ENCODE peak calls at places on chromosome 9, in six cellular contexts. K is K562, I is H1, D is GM12891, L is HepG2, P is GM12878. C is an unnamed sample.

GRCh38 chr9:12698293-12698692 is 5.1 kb downstream of the TYRP1 start:
- DNase-seq in I (no peak), L (no peak), P (no peak), K (no peak), D (no peak), C (no peak)

GRCh38 chr9:27564685-27565084 is 8.6 kb downstream of the C9orf72 start:
- DNase-seq in P (no peak), D (no peak), K (no peak), L (no peak), I (no peak), C (no peak)

GRCh38 chr9:23779220-23779619 is 46.8 kb downstream of the ELAVL2 start:
- DNase-seq in I (no peak), P (no peak), K (no peak), L (no peak), D (no peak), C (no peak)

GRCh38 chr9:132168347-132168746 is 6.5 kb downstream of the NTNG2 start:
- DNase-seq in P (no peak), K (no peak), L (no peak), I (no peak), D (no peak), C (no peak)

GRCh38 chr9:84642618-84643017 is 26.9 kb upstream of the NTRK2 start:
- DNase-seq in L (peak; percentile 14), P (no peak), D (no peak), I (no peak), K (no peak), C (no peak)

GRCh38 chr9:106423575-106423974 is 439.4 kb upstream of the ZNF462 start:
- DNase-seq in D (no peak), L (no peak), P (no peak), K (no peak), I (no peak), C (no peak)

GRCh38 chr9:126031116-126031515 is 283.9 kb downstream of the PBX3 start:
- DNase-seq in P (no peak), L (no peak), K (no peak), D (no peak), I (no peak), C (no peak)

GRCh38 chr9:126329476-126330275 is 3.0 kb downstream of the MVB12B start:
- DNase-seq in D (no peak), P (no peak), K (no peak), L (no peak), I (peak; percentile 32), C (no peak)

GRCh38 chr9:85533538-85533937 is 208.2 kb downstream of the AGTPBP1 start:
- DNase-seq in K (no peak), I (no peak), L (no peak), P (no peak), D (no peak), C (no peak)

GRCh38 chr9:121286973-121287721 is 19.2 kb downstream of the GSN start:
- DNase-seq in K (peak; percentile 94), I (peak; percentile 77), L (peak; percentile 86), P (no peak), D (no peak), C (no peak)

GRCh38 chr9:73270967-73271722 is 119.5 kb downstream of the ANXA1 start:
- DNase-seq in L (peak; percentile 75), I (no peak), K (no peak), D (no peak), P (no peak), C (no peak)

GRCh38 chr9:120652902-120653301 is 61.4 kb downstream of the MEGF9 start:
- DNase-seq in K (no peak), D (no peak), P (no peak), I (no peak), L (no peak), C (no peak)

GRCh38 chr9:12502520-12502919 is 190.7 kb upstream of the TYRP1 start:
- DNase-seq in I (no peak), K (no peak), L (no peak), D (no peak), P (no peak), C (no peak)

GRCh38 chr9:17669206-17669605 is 90.3 kb downstream of the SH3GL2 start:
- DNase-seq in D (no peak), L (no peak), K (no peak), I (no peak), P (no peak), C (no peak)

GRCh38 chr9:100208673-100209072 is 109.6 kb downstream of the INVS start:
- DNase-seq in I (no peak), P (no peak), L (no peak), D (no peak), K (no peak), C (no peak)

GRCh38 chr9:133426011-133426410 is 3.8 kb downstream of the ADAMTS13 start:
- DNase-seq in L (no peak), P (no peak), K (no peak), I (no peak), D (no peak), C (no peak)

GRCh38 chr9:69932901-69933300 is 110.7 kb upstream of the MAMDC2 start:
- DNase-seq in P (no peak), K (no peak), D (no peak), I (peak; percentile 71), L (peak; percentile 36), C (no peak)

GRCh38 chr9:21252727-21253547 is 13.1 kb upstream of the IFNA14 start:
- DNase-seq in K (no peak), L (peak; percentile 10), I (no peak), P (no peak), D (no peak), C (no peak)

GRCh38 chr9:121708768-121709488 is 57.5 kb downstream of the DAB2IP start:
- DNase-seq in K (peak; percentile 30), D (no peak), P (no peak), I (no peak), L (no peak), C (no peak)

GRCh38 chr9:121048618-121049017 is 1.5 kb downstream of the C5 start:
- DNase-seq in P (no peak), I (no peak), L (no peak), K (no peak), D (no peak), C (no peak)

GRCh38 chr9:136187683-136188586 is 17.0 kb downstream of the LHX3 start:
- DNase-seq in L (no peak), P (no peak), K (no peak), D (no peak), I (no peak), C (no peak)

GRCh38 chr9:17962747-17963146 is 383.9 kb downstream of the SH3GL2 start:
- DNase-seq in L (no peak), P (no peak), K (no peak), I (no peak), D (no peak), C (no peak)

GRCh38 chr9:34224349-34224748 is 45.5 kb downstream of the UBAP1 start:
- DNase-seq in P (no peak), K (no peak), D (no peak), L (no peak), I (no peak), C (no peak)

GRCh38 chr9:18726546-18726945 is 252.6 kb downstream of the ADAMTSL1 start:
- DNase-seq in I (no peak), K (no peak), D (no peak), P (no peak), L (no peak), C (no peak)

DNA sequence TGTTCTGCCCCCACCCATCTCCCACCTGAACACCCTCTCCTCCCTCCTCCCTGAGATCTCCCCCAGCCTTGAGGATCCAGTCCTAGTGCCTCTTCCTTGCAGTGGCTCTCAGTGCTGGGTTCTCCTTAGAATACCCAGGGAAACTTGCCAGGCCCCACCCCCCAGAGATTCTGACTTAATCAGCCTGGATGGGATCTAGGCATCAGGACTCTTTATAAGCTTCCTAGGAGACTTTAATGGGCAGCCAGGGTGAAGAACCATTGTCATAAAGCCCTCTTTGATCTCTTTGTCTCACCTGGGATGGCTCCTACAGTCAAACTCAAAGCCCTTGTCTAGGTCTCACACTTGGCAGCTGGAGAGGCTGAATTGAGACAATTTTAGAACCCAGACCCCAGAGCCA is 8.6 kb upstream of the GLIS3 start:
- DNase-seq in D (no peak), L (no peak), K (no peak), I (no peak), P (no peak), C (no peak)
- TF ChIP-seq TAF1 in D (no peak), L (no peak), K (no peak), I (no peak), P (no peak), C (no peak)

GRCh38 chr9:137236238-137236935 is 4.7 kb upstream of the TUBB4B start:
- DNase-seq in D (peak; percentile 99), I (peak; percentile 96), P (no peak), K (peak; percentile 95), L (peak; percentile 87), C (peak; percentile 100)
- TF ChIP-seq POLR2AphosphoS5 in D (no peak), I (no peak), P (no peak), K (peak; percentile 62), L (peak; percentile 70), C (no peak)

DNA sequence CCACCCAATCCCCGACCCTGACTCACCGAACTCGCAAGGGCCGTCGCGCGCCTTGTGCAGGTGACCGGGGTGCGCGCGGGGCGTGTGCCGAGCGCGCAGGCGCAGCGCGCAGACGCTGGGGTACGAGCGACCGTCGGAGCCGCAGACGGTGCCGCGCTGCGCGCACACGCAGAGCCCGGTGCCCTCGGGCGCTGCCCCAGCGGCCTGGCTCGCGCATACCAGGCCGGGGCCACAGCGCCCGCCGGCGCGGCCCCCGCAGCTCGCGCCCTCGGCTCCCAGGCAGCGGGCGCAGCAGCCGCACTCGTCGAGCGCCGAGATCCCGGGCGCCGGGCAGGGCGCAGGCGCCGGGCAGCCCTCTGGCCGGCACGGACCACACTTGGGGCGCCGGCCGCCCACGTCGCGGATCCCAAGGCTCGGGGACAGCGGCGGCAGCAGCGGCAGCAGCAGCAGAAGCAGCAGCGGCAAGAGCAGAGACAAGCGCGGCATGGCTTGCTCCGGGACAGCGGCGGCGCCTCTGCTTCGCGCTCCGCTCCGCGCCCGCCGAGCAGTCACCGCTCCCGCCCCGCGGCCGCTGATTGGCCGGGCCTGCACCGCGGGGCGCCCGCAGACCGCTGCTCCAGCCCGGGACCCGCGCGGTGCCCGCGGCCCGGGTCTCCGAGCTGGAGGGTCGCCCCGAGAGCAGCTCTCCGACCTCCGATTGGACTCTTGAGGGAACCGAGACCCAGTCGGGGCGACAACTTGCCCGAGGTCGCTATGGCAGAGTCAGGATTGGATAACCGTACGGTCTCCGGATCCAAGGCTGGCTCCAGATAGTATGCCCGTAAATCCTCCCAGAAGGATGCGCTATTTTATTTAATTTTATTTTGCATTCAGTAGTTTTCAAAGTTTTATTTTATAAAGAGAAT is at the start of gene IGFBPL1:
- DNase-seq in K (no peak), D (peak; percentile 36), I (peak; percentile 72), P (no peak), L (no peak), C (no peak)
- TF ChIP-seq POLR2A in K (no peak), D (no peak), I (no peak), P (no peak), L (no peak), C (no peak)

GRCh38 chr9:94804316-94804715 is 77.8 kb downstream of the AOPEP start:
- DNase-seq in L (no peak), D (no peak), K (no peak), I (no peak), P (no peak), C (no peak)
- TF ChIP-seq TAF1 in L (no peak), D (no peak), K (no peak), I (no peak), P (no peak), C (no peak)